ENCODE peak calls at places on chromosomes 6 and 20, in seven cellular contexts. B is naive thymus-derived CD4-positive, alpha-beta T cell; S is heart right ventricle; M is GM23338; K is HCT116; L is adrenal gland; C is Peyer's patch. U is an unnamed sample.

GRCh38 chr20:20710847-20711315 is 1.6 kb downstream of the RALGAPA2 start:
- DNase-seq in L (no peak), C (peak; percentile 77), M (no peak), K (no peak), B (peak; percentile 62), S (no peak), U (no peak)

GRCh38 chr6:160505970-160506369 is 157.8 kb downstream of the SLC22A3 start:
- DNase-seq in K (no peak), B (no peak), L (no peak), S (no peak), M (no peak), C (no peak), U (peak; percentile 76)

GRCh38 chr6:128630213-128630612 is 109.8 kb upstream of the PTPRK start:
- DNase-seq in K (no peak), B (no peak), M (no peak), C (peak; percentile 46), L (no peak), S (no peak), U (no peak)

GRCh38 chr20:46622125-46622524 is 29.1 kb downstream of the SLC13A3 start:
- DNase-seq in B (no peak), S (no peak), K (no peak), L (no peak), M (peak; percentile 60), C (no peak), U (no peak)

GRCh38 chr20:58510921-58511320 is 4.3 kb downstream of the APCDD1L start:
- DNase-seq in K (no peak), M (no peak), C (no peak), S (no peak), L (no peak), B (no peak), U (no peak)

GRCh38 chr6:63635165-63635562 is 438 bp upstream of the PHF3 start:
- DNase-seq in B (no peak), K (no peak), S (no peak), M (no peak), L (peak; percentile 18), C (no peak), U (no peak)

GRCh38 chr6:90936286-90936685 is 349.4 kb upstream of the MAP3K7 start:
- DNase-seq in S (no peak), B (no peak), L (no peak), K (no peak), M (no peak), C (no peak), U (no peak)

GRCh38 chr20:40081653-40082052 is 607.4 kb downstream of the MAFB start:
- DNase-seq in L (no peak), K (no peak), M (no peak), S (no peak), B (no peak), C (no peak), U (no peak)

GRCh38 chr6:105174512-105174911 is 5.3 kb downstream of the POPDC3 start:
- DNase-seq in K (no peak), M (no peak), B (no peak), S (no peak), L (no peak), C (no peak), U (no peak)

GRCh38 chr20:24622856-24623255 is 153.4 kb downstream of the SYNDIG1 start:
- DNase-seq in C (no peak), K (no peak), B (no peak), L (no peak), S (no peak), M (no peak), U (no peak)

GRCh38 chr20:29326376-29327070 is 1930.9 kb upstream of the DEFB115 start:
- DNase-seq in L (no peak), M (no peak), B (no peak), S (no peak), K (no peak), C (no peak), U (no peak)

GRCh38 chr6:30741789-30742315 is 635 bp downstream of the FLOT1 start:
- DNase-seq in M (no peak), C (no peak), B (no peak), S (no peak), K (no peak), L (peak; percentile 53), U (no peak)

GRCh38 chr20:23294671-23295070 is 55.9 kb upstream of the NXT1 start:
- DNase-seq in B (no peak), S (no peak), K (no peak), M (no peak), L (no peak), C (no peak), U (no peak)

GRCh38 chr20:18985551-18985950 is 172.0 kb downstream of the SCP2D1 start:
- DNase-seq in L (no peak), K (no peak), M (no peak), C (no peak), S (no peak), B (no peak), U (no peak)

GRCh38 chr6:66897576-66897975 is 1190.5 kb upstream of the EYS start:
- DNase-seq in S (no peak), M (peak; percentile 44), B (peak; percentile 9), C (no peak), K (no peak), L (no peak), U (no peak)

GRCh38 chr6:66900081-66900770 is 1193.2 kb upstream of the EYS start:
- DNase-seq in S (no peak), C (no peak), K (no peak), M (no peak), B (no peak), L (no peak), U (no peak)

DNA sequence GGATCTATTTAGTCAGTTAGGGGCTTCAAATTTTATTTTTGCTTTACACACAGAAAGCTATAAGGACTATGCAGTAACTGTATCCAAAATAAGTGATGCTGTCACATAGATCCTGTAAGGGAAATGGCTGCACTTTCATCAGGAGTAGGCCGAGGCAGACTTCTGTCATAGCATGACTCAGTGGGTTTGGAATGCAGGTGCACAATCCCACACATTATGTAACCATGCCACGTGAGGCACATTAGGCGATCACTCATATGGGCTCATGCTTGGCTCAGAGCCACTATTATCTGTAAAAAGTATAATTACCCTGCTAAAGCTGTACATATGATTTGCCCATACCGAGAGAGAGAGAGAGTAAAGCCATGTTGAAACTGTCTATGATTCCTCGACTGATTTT is 1189.4 kb upstream of the EYS start:
- DNase-seq in L (no peak), K (no peak), S (no peak), M (no peak), B (no peak), C (no peak), U (no peak)
- H3K27ac ChIP-seq in L (no peak overlapping the region), K (no peak overlapping the region), S (no peak overlapping the region), M (no peak overlapping the region), B (no peak overlapping the region), C (no peak overlapping the region), U (no peak overlapping the region)

DNA sequence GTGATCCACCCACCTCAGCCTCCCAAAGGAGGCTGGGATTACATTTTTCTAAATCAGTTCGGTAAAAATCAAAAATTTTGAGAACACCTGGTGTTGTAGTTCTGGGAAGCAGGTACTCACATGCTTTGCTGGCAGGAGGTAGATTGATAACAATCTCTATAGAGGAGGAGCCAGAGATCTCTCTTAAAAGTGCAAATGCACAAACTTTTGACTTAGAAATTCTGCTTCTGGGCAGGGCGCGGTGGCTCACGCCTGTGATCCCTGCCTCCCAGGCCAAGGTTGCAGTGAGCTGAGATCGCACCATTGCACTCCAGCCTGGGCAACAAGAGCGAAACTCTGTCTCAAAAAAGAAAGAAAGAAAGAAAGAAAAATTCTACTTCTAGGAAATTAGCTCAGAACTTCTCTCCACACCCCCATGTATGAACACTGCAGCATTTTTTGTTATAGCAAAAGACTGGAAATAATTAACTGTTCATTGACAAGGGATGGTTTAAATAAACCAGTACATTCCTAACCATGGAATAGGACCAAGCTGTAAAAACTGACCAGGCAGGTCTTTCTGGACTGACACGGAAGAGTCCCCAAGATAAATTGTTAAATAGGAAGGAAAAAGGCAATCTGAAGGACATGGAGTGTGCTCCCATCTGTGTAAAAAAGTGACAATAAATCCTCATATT is 14.4 kb upstream of the TRIB3 start:
- DNase-seq in C (no peak), M (no peak), L (no peak), K (no peak), S (no peak), B (peak; percentile 40), U (no peak)
- H3K36me3 ChIP-seq in C (no peaks in the 10 kb centered on the region), M (no peaks in the 10 kb centered on the region), L (no peaks in the 10 kb centered on the region), K (no peaks in the 10 kb centered on the region), S (no peaks in the 10 kb centered on the region), B (no peaks in the 10 kb centered on the region), U (no peaks in the 10 kb centered on the region)

DNA sequence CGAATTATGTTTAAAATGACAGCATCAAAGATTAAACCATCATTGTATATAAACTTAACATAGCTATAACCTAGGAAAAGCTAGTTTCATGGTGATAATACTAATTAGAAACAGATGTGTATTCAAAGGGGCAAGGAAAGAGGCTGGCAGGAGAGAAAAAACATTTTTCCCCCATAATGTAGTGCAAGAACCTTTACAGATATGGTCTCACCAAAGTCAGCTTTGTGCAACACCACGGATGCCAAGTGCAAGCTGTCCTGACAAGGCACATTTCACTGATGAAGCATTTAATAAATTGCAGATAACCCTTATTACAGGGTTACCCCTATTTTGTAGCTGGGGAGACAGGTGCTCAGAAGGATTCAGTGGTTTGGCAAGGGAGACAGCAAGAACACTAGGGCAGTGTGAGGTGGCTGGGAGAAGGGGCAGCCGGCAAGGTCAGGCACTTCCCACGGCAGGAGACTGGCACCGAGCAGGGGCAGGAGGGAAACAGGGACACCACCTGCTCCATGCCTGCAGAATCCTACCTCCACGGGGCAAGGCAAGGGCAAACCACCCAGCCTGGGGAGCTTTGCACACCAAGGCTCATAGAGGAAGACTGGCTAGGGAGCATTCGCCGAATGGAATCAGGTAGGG is 6.5 kb downstream of the RPS6KA2 start:
- DNase-seq in M (no peak), C (no peak), B (no peak), S (no peak), L (peak; percentile 6), K (no peak), U (no peak)
- H3K4me3 ChIP-seq in M (no peak overlapping the region), C (no peak overlapping the region), B (no peak overlapping the region), S (no peak overlapping the region), L (no peak overlapping the region), K (no peak overlapping the region), U (no peak overlapping the region)

DNA sequence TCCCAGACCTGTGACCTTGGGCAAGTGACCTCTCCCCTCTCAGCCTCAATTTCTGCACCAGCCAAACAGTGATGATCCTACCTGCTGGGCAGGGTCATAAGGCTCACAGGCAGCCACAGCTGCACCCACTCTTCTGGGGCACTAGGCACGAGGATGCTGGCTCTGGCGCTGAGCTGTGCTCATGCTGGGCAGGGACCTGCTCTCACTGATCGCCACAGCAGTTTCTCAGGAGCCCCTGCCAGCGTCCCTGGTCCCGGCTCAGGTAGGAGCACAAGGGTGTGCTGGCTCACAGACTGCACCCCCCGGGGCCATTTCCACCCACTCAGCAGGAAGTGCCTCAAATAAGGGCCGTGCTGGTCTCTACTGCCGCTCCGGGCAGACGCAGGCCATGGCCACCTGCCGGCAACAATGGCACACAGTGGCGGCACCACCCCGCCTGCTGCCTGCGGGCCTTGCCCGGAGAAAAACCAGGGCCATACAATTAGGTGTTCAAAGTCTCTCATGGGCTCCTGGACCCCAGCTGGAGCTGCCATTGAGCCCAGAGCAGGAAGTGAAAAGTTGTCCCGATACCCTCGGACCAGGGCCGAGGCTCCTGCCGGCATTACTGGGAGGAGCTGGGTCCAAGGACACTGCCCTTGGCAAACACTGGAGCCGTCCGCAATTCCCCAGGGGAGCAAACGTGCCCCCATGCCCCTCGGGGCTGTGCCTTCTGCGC is 4.6 kb upstream of the CABLES2 start:
- DNase-seq in S (no peak), B (no peak), K (no peak), M (no peak), L (no peak), C (peak; percentile 62), U (no peak)
- H3K27ac ChIP-seq in S (no peak overlapping the region), B (no peak overlapping the region), K (no peak overlapping the region), M (no peak overlapping the region), L (no peak overlapping the region), C (peak overlapping the region; percentile 86), U (no peak overlapping the region)

U was measured in brain microvascular endothelial cell.